ENCODE peak calls at places on chromosomes 2 and 18, in nine cellular contexts. S, N, O, J, G, H, Y, P and A are unnamed samples.
A peak's percentile ranks its signal among the peaks of the same experiment; 100 is the strongest.

GRCh38 chr2:42049411-42050349 is 1.9 kb downstream of the PKDCC start:
- DNase-seq in H (peak; percentile 70), O (no peak), Y (no peak), J (peak; percentile 45), S (no peak), N (no peak), P (no peak), G (no peak), A (no peak)

GRCh38 chr18:3458378-3458777 is 8.4 kb downstream of the TGIF1 start:
- DNase-seq in S (no peak), J (no peak), G (no peak), O (no peak), Y (no peak), P (no peak), N (no peak), H (no peak), A (no peak)

GRCh38 chr18:42760290-42760689 is 355.2 kb downstream of the RIT2 start:
- DNase-seq in P (no peak), H (no peak), J (no peak), Y (no peak), O (no peak), G (no peak), N (no peak), S (no peak), A (no peak)

GRCh38 chr2:215460682-215461081 is 24.8 kb upstream of the FN1 start:
- DNase-seq in Y (no peak), J (no peak), O (no peak), G (no peak), N (no peak), S (peak; percentile 89), H (no peak), P (no peak), A (no peak)

GRCh38 chr2:241706539-241706938 is 4.7 kb downstream of the ING5 start:
- DNase-seq in G (no peak), J (no peak), O (no peak), Y (peak; percentile 34), N (no peak), S (no peak), P (no peak), H (no peak), A (no peak)

GRCh38 chr18:46291149-46291548 is 187.0 kb downstream of the HAUS1 start:
- DNase-seq in Y (no peak), P (no peak), O (no peak), N (no peak), G (no peak), J (no peak), S (no peak), H (no peak), A (no peak)

GRCh38 chr2:214127178-214127970 is 283.5 kb upstream of the VWC2L start:
- DNase-seq in N (no peak), G (peak; percentile 75), P (no peak), S (no peak), J (no peak), O (peak; percentile 21), H (no peak), Y (no peak), A (no peak)

GRCh38 chr18:1229634-1230033 is 325.0 kb downstream of the ADCYAP1 start:
- DNase-seq in H (no peak), J (no peak), P (no peak), G (no peak), N (no peak), S (no peak), Y (no peak), O (no peak), A (no peak)

GRCh38 chr2:150586858-150587257 is 99.4 kb upstream of the RND3 start:
- DNase-seq in S (peak; percentile 15), J (no peak), P (no peak), O (no peak), N (no peak), Y (peak; percentile 83), H (no peak), G (no peak), A (no peak)

GRCh38 chr18:41809652-41810051 is 145.4 kb upstream of the PIK3C3 start:
- DNase-seq in N (no peak), H (no peak), S (no peak), O (no peak), Y (no peak), J (no peak), P (no peak), G (no peak), A (no peak)

DNA sequence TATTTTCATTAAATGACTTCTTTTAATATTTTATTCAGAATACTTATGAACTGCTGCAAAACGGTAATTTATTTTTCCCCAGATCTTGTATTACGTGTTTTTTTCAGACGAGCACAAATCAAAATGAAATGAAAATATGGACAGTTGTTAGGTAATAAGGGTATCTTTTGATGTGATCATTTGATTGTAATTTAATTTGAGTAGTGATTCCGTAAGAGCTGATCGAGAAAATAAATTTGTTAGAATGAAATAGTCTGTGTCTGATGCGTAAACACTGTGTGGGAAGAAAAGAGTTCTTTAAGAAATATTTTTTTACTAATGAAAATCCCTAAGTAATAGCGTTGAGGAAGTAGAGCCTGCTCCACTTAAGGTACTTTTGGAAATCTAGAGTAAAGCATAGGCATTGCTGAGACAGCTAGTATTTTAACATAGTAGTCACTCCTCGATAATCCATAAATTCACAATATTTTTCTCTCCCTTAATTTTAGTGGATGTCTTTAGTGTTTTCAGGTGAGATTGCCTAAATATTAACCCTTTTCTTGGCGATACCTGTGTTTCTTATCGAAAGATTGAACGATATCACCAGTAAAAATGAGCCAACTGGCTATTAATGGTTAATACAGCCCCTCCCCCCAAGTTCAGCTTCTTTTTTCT is 4.5 kb downstream of the POU3F3 start:
- DNase-seq in P (no peak), Y (no peak), O (no peak), H (no peak), G (no peak), N (no peak), J (no peak), S (no peak), A (no peak)
- TF ChIP-seq EP300 in P (no peak), Y (no peak), O (peak; percentile 24), H (no peak), G (no peak), N (no peak), J (no peak), S (no peak), A (no peak)

DNA sequence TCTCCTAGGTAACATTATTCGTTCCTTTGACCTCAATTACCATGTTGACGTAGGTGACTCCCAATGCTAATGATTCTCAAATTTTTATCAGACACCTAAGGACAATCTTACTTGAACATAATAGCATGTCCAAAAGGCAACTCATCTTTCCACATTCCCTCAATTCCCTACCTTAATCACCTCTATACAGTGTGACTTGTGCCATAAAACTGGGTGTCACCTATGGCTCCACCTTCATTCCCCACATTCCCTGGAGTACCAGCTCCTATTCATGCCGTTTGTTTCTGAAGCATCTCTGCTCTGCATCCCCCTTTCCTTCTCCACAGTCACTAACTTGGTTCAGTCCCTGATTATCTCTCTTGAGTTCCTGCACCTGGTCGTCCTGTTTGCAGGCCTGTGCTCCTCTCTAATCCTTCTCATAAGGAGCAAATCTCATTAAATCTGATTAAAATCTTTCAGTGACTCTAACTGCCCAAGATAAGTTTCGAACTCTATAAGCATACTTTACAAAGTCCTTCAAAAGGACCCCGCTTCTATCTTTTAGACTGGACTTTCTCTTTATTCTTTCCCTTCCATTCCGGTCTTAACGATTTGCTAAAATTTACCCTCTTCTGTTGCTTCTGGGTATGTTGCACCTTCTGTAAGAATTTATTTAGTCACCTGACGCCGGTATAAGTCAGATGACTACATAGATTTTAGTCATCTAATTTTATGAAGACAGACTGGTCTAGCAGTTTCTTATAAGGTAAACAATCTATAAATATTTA is 128.7 kb downstream of the OSBPL1A start:
- DNase-seq in O (no peak), J (no peak), Y (no peak), N (peak; percentile 16), H (no peak), S (no peak), G (no peak), P (no peak), A (no peak)
- H3K4me3 ChIP-seq in O (no peak overlapping the region), J (no peak overlapping the region), Y (no peak overlapping the region), N (peak overlapping the region; percentile 16), H (no peak overlapping the region), S (no peak overlapping the region), G (no peak overlapping the region), P (no peak overlapping the region), A (no peak overlapping the region)

DNA sequence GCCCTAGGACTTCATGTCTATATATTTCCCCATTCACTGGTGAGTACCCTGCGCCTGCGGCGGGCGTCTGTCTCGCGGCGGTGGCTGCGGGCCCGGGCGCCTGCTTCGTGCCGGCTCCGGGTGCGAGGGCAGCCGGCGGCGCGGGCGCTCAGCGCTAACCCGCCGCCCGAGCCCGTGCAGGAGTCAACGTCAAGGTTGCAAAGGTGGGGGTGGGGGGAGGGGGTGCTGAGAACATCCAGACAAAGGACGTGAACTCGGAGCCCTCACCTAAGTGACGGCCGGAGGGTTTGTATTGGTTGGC is 342 bp downstream of the LBH start:
- DNase-seq in N (no peak), P (no peak), J (no peak), S (no peak), Y (no peak), G (no peak), O (no peak), H (no peak), A (no peak)
- H3K27ac ChIP-seq in N (peak overlapping the region; percentile 85), P (peak overlapping the region; percentile 58), J (peak overlapping the region; percentile 95), S (no peak overlapping the region), Y (peak overlapping the region; percentile 94), G (peak overlapping the region; percentile 84), O (peak overlapping the region; percentile 34), H (peak overlapping the region; percentile 92), A (peak overlapping the region; percentile 88)

GRCh38 chr2:62369549-62370164 is 136.3 kb downstream of the TMEM17 start:
- DNase-seq in N (no peak), Y (no peak), S (no peak), P (no peak), O (no peak), G (no peak), H (no peak), J (no peak), A (no peak)
- TF ChIP-seq EP300 in N (no peak), Y (no peak), S (no peak), P (no peak), O (no peak), G (no peak), H (no peak), J (no peak), A (no peak)

GRCh38 chr2:143513081-143513480 is 383.9 kb downstream of the ARHGAP15 start:
- DNase-seq in S (peak; percentile 16), Y (peak; percentile 36), N (no peak), O (no peak), H (no peak), G (no peak), P (peak; percentile 5), J (peak; percentile 36), A (no peak)

GRCh38 chr2:143515318-143515717 is 386.1 kb downstream of the ARHGAP15 start:
- DNase-seq in J (no peak), H (no peak), N (no peak), O (no peak), P (no peak), Y (no peak), G (no peak), S (no peak), A (no peak)

GRCh38 chr2:143514413-143514812 is 385.2 kb downstream of the ARHGAP15 start:
- DNase-seq in H (no peak), J (no peak), G (no peak), P (no peak), N (no peak), Y (no peak), S (no peak), O (no peak), A (no peak)
- H3K4me3 ChIP-seq in H (no peak overlapping the region), J (no peak overlapping the region), G (no peak overlapping the region), P (no peak overlapping the region), N (no peak overlapping the region), Y (no peak overlapping the region), S (no peak overlapping the region), O (no peak overlapping the region), A (no peak overlapping the region)